ENCODE peak calls at places on chromosomes 1 and 21, in six cellular contexts. O is NT2/D1, L is GM12878, R is H1, N is HepG2, E is K562. B is an unnamed sample.

GRCh38 chr1:58886611-58887010 is 102.8 kb upstream of the JUN start:
- DNase-seq in E (no peak), O (no peak), N (no peak), L (no peak), R (no peak), B (no peak)

GRCh38 chr1:111099289-111099688 is 40.6 kb downstream of the DRAM2 start:
- DNase-seq in E (peak), R (no peak), N (peak), O (no peak), L (no peak), B (no peak)

GRCh38 chr1:44501022-44501910 is 96.2 kb downstream of the RNF220 start:
- DNase-seq in R (peak), O (peak), L (no peak), N (peak), E (no peak), B (no peak)

GRCh38 chr1:231357831-231358354 is 19.8 kb downstream of the SPRTN start:
- DNase-seq in O (peak), L (peak), N (peak), E (peak), R (no peak), B (peak)

GRCh38 chr1:196148367-196148970 is 459.8 kb downstream of the KCNT2 start:
- DNase-seq in N (peak), L (no peak), O (peak), R (no peak), E (peak), B (peak)

GRCh38 chr1:89682630-89683029 is 49.7 kb downstream of the LRRC8C start:
- DNase-seq in E (no peak), L (no peak), N (no peak), O (no peak), R (no peak), B (no peak)

GRCh38 chr1:115363171-115363570 is 25.1 kb upstream of the NGF start:
- DNase-seq in E (no peak), R (no peak), L (no peak), O (no peak), N (no peak), B (no peak)

GRCh38 chr1:96843601-96844000 is 122.0 kb downstream of the PTBP2 start:
- DNase-seq in N (no peak), O (no peak), E (no peak), L (no peak), R (no peak), B (no peak)

GRCh38 chr1:78676347-78676982 is 26.8 kb downstream of the IFI44 start:
- DNase-seq in E (peak), R (no peak), O (peak), L (no peak), N (peak), B (peak)

GRCh38 chr21:43975469-43976098 is 36.5 kb upstream of the TRAPPC10 start:
- DNase-seq in E (peak), L (peak), O (peak), R (peak), N (peak), B (peak)

GRCh38 chr1:9115656-9116205 is 13.2 kb downstream of the GPR157 start:
- DNase-seq in N (no peak), R (no peak), L (no peak), E (no peak), O (no peak), B (no peak)

GRCh38 chr1:149884433-149885363 is 14.7 kb upstream of the BOLA1 start:
- DNase-seq in O (no peak), N (no peak), R (no peak), E (peak), L (peak), B (peak)

GRCh38 chr1:232162001-232162400 is 467.9 kb downstream of the SIPA1L2 start:
- DNase-seq in E (no peak), L (no peak), O (no peak), R (no peak), N (no peak), B (no peak)

GRCh38 chr1:18300376-18300775 is 180.4 kb upstream of the KLHDC7A start:
- DNase-seq in R (no peak), N (no peak), E (no peak), L (no peak), O (no peak), B (no peak)

GRCh38 chr1:25809283-25809926 is 9.4 kb downstream of the SELENON start:
- DNase-seq in O (no peak), N (no peak), L (no peak), E (no peak), R (no peak), B (no peak)

GRCh38 chr1:29504266-29504665 is 267.9 kb downstream of the PTPRU start:
- DNase-seq in E (no peak), N (no peak), R (peak), L (no peak), O (no peak), B (no peak)

GRCh38 chr21:42039911-42040351 is 29.8 kb upstream of the ZBTB21 start:
- DNase-seq in L (no peak), E (no peak), N (no peak), O (no peak), R (no peak), B (no peak)

GRCh38 chr21:42039470-42039901 is 29.3 kb upstream of the ZBTB21 start:
- DNase-seq in O (no peak), E (no peak), R (no peak), L (no peak), N (no peak), B (no peak)

GRCh38 chr21:42041711-42042110 is 29.4 kb upstream of the UMODL1 start:
- DNase-seq in L (no peak), E (no peak), R (no peak), O (no peak), N (no peak), B (no peak)

GRCh38 chr21:42041246-42041645 is 29.9 kb upstream of the UMODL1 start:
- DNase-seq in E (no peak), L (no peak), N (no peak), R (no peak), O (no peak), B (no peak)

DNA sequence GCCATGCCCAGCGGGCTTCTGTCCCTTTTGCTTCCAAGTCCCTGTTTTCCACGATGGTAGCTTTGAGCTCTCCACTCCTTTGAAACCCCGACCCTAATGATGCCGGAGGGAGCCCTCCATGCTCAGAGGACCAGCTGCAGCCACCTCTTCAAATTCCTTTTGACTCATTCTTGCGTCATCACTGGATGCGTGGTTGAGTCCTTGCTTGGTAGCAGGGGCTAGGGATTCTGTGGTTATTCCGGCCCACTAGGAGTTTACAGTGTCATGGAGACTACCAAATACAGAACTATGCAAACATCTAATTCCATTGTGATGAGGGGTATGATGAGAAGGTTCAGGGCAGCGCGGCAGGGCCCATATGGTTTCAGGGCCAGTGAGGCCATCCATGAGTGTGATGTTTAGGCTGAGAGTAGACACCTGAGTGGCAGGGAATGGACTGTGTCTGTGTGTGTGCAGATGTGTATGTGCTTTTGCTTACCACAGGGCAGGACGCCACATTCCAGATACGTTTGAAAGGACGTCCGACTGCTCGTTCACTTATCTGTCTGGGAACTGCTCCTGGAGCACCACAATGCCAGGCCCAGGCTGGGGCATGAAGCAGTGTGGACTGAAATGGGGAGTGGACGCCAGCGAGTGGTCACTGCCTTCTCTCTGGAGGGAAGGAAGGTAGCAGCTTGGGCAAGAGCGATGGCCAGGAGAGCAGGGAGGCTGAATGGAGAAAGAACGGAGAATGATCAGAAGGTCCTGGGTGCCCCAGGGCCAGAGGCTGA is 30.4 kb upstream of the ZBTB21 start:
- DNase-seq in O (no peak), R (no peak), E (no peak), N (peak), L (no peak), B (peak)
- TF ChIP-seq ZNF274 in O (no peak), R (no peak), E (no peak), N (no peak), L (no peak), B (no peak)

GRCh38 chr1:228938248-228938891 is 203.1 kb downstream of the RHOU start:
- DNase-seq in E (no peak), N (peak), O (no peak), R (no peak), L (no peak), B (no peak)
- TF ChIP-seq ZNF274 in E (no peak), N (no peak), O (no peak), R (no peak), L (no peak), B (no peak)

GRCh38 chr1:93735722-93736121 is 54.1 kb upstream of the BCAR3 start:
- DNase-seq in N (no peak), E (no peak), O (no peak), R (no peak), L (no peak), B (no peak)
- TF ChIP-seq ZNF274 in N (no peak), E (no peak), O (no peak), R (no peak), L (no peak), B (no peak)

GRCh38 chr1:53949023-53949611 is 3.0 kb downstream of the LRRC42 start:
- DNase-seq in E (peak), L (no peak), R (peak), N (peak), O (peak), B (no peak)
- TF ChIP-seq ZNF274 in E (no peak), L (no peak), R (no peak), N (no peak), O (no peak), B (no peak)

DNA sequence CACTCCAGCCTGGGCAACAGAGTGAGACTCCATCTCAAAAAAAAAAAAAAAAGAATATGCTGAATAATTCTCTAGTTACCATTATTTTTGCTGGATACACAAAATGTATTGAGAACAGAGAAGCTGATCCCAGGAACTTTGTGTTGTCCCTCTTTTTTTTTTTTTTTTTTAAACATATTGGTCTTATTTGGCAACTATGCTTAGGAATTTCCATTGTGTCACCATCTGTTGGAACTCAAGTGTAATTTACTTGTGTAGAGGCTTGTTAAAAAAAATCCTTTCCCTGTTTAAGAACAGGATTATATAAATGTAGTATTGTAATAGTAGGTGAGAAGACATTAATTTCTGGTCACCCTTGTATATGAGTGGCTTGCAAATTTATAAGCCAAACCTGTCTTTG is 28.6 kb downstream of the CAMSAP2 start:
- DNase-seq in N (no peak), O (no peak), R (no peak), E (no peak), L (no peak), B (no peak)
- TF ChIP-seq ZNF274 in N (no peak), O (no peak), R (no peak), E (no peak), L (no peak), B (no peak)

GRCh38 chr21:37447288-37447936 is 80.8 kb downstream of the DYRK1A start:
- DNase-seq in R (no peak), E (no peak), N (no peak), L (no peak), O (no peak), B (no peak)

GRCh38 chr21:37446552-37446951 is 80.0 kb downstream of the DYRK1A start:
- DNase-seq in O (no peak), E (peak), R (no peak), L (no peak), N (no peak), B (no peak)

GRCh38 chr21:37449302-37449937 is 82.8 kb downstream of the DYRK1A start:
- DNase-seq in E (no peak), R (no peak), N (no peak), O (no peak), L (no peak), B (no peak)

GRCh38 chr21:37443683-37444082 is 77.1 kb downstream of the DYRK1A start:
- DNase-seq in E (no peak), R (no peak), L (no peak), N (no peak), O (no peak), B (no peak)

DNA sequence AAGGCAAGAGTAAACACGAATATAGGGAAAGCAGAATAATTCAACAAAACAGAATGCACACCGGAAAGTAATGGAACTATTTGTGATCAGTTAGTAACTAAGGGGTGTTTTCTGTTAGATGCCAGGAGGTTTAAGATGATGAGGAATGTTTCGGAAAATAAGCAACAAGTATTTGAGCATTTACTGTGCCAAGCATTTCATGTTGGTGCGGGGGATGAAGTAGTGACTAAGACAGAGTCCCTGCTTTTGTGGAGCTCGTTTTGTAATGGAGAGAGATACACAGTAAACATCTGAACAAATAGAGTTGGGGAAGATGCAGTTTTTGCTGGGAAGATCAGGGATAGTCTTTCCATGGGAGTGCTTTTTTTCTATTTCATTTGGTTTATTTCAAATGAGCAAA is 78.7 kb downstream of the DYRK1A start:
- DNase-seq in L (no peak), E (no peak), R (no peak), O (no peak), N (no peak), B (no peak)
- TF ChIP-seq ZNF274 in L (no peak), E (no peak), R (no peak), O (no peak), N (no peak), B (no peak)

GRCh38 chr1:156591181-156591431 is 470 bp upstream of the NAXE start:
- DNase-seq in L (no peak), E (no peak), R (no peak), O (no peak), N (no peak), B (no peak)
- TF ChIP-seq ZNF274 in L (no peak), E (no peak), R (no peak), O (no peak), N (no peak), B (no peak)

GRCh38 chr1:10291705-10292104 is 81.3 kb downstream of the KIF1B start:
- DNase-seq in L (no peak), N (no peak), O (no peak), R (no peak), E (no peak), B (no peak)

GRCh38 chr1:10287023-10287645 is 76.8 kb downstream of the KIF1B start:
- DNase-seq in R (no peak), O (no peak), L (no peak), E (no peak), N (no peak), B (no peak)

GRCh38 chr1:10286244-10286643 is 75.9 kb downstream of the KIF1B start:
- DNase-seq in L (no peak), N (no peak), O (no peak), R (no peak), E (no peak), B (no peak)

GRCh38 chr1:10292188-10292587 is 81.8 kb downstream of the KIF1B start:
- DNase-seq in L (no peak), O (no peak), E (no peak), N (no peak), R (no peak), B (no peak)

DNA sequence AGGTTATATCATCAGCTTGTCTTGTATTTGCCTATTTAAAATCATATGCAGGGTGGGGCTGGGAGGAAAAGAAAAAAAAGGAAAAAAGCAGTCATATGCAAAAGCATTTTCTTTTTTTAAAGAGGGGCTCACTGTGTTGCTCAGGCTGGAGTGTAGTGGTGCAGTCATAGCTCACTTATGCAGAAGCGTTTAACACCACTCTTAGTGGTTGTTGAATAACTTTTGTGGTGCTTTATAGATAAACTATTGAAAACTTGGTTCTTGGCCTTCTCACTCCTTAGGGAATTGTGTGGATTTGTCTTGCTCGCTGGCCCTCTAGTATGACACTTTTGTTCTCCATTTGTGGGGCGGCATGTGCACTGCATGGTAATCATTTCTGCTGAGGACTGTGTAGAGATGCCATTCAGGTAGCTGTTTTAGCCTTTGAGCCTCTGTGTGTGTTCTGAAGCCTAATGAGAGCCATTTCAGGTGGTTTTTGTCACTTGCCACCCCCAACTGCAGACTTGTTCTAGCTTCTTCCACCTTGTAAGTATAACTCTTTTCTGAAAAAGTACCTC is 77.8 kb downstream of the KIF1B start:
- DNase-seq in R (no peak), N (no peak), O (no peak), E (no peak), L (no peak), B (no peak)
- TF ChIP-seq ZNF274 in R (no peak), N (no peak), O (no peak), E (no peak), L (no peak), B (no peak)

GRCh38 chr1:178393370-178393769 is 103.4 kb downstream of the CLEC20A start:
- DNase-seq in N (no peak), R (no peak), L (no peak), E (no peak), O (no peak), B (no peak)

GRCh38 chr1:178389441-178389840 is 107.3 kb downstream of the CLEC20A start:
- DNase-seq in E (no peak), N (no peak), L (no peak), R (no peak), O (no peak), B (no peak)

GRCh38 chr1:178385662-178386061 is 111.1 kb downstream of the CLEC20A start:
- DNase-seq in R (no peak), E (no peak), N (no peak), L (no peak), O (no peak), B (no peak)

DNA sequence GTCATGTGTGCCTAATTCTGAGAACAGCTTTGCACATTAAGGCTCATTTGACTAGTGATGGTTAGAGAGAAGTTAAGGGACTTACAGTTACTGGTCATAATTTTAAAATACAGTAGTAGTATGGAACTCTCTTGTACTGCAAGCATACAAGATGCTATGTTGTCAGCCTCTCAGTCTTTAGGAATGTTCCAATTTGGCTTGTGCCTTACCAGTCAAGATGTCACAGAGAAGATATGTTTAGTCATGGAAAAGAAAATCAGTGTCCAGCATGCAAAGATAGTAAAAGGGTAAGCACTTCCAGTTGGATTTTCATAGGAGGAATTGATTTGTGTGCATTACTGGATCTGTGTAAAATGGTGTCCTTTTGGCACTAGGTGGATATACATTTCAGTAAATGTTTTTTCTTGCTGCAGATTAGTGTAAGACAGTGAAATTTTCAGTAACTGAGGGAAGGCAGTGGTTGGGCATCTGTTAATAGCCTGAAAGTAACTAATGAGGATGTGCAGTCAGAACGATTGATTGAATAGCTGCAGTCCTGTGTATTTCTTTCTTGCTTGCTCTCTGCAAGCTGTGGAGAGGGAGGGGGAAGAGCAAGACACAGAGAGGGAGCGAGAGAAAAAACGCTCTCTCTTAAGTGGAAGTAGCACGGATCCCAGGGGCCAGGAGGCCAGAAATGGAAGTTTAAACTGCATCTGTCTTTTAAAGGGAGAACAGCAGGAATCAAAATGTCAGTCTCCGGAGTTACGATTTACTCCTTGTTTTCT is 108.2 kb downstream of the CLEC20A start:
- DNase-seq in E (no peak), R (no peak), L (no peak), O (no peak), N (no peak), B (no peak)
- TF ChIP-seq ZNF274 in E (no peak), R (no peak), L (no peak), O (no peak), N (no peak), B (no peak)

B was measured in HCT116.